ENCODE peak calls at places on chromosome 17, in eight cellular contexts. One of them, this sample, is unnamed.

GRCh38 chr17:75154195-75155106 is at the start of gene JPT1:
- DNase-seq in lower leg skin: peak
- DNase-seq in NT2/D1: peak
- DNase-seq in foreskin fibroblast: peak
- DNase-seq in HFF-Myc: peak
- DNase-seq in mucosa of descending colon: peak
- DNase-seq in tibial artery: peak
- DNase-seq in heart left ventricle: peak
- DNase-seq in this sample: peak

GRCh38 chr17:68679882-68680281 is 78.7 kb upstream of the FAM20A start:
- DNase-seq in mucosa of descending colon: no peak
- DNase-seq in HFF-Myc: no peak
- DNase-seq in foreskin fibroblast: no peak
- DNase-seq in NT2/D1: no peak
- DNase-seq in lower leg skin: no peak
- DNase-seq in heart left ventricle: no peak
- DNase-seq in tibial artery: no peak
- DNase-seq in this sample: no peak

GRCh38 chr17:62627219-62627903 is at the start of gene MRC2:
- DNase-seq in mucosa of descending colon: peak
- DNase-seq in lower leg skin: no peak
- DNase-seq in heart left ventricle: peak
- DNase-seq in tibial artery: peak
- DNase-seq in foreskin fibroblast: peak
- DNase-seq in HFF-Myc: peak
- DNase-seq in NT2/D1: no peak
- DNase-seq in this sample: peak

GRCh38 chr17:18980682-18981384 is 23.7 kb downstream of the FAM83G start:
- DNase-seq in lower leg skin: no peak
- DNase-seq in NT2/D1: no peak
- DNase-seq in tibial artery: no peak
- DNase-seq in heart left ventricle: no peak
- DNase-seq in mucosa of descending colon: no peak
- DNase-seq in HFF-Myc: no peak
- DNase-seq in foreskin fibroblast: peak
- DNase-seq in this sample: no peak

GRCh38 chr17:10013360-10014112 is 108.5 kb upstream of the RCVRN start:
- DNase-seq in foreskin fibroblast: no peak
- DNase-seq in HFF-Myc: no peak
- DNase-seq in lower leg skin: no peak
- DNase-seq in mucosa of descending colon: no peak
- DNase-seq in tibial artery: peak
- DNase-seq in NT2/D1: no peak
- DNase-seq in heart left ventricle: no peak
- DNase-seq in this sample: no peak

GRCh38 chr17:2380225-2380922 is 20.5 kb downstream of the MNT start:
- DNase-seq in foreskin fibroblast: peak
- DNase-seq in heart left ventricle: no peak
- DNase-seq in lower leg skin: no peak
- DNase-seq in NT2/D1: no peak
- DNase-seq in mucosa of descending colon: no peak
- DNase-seq in HFF-Myc: no peak
- DNase-seq in tibial artery: no peak
- DNase-seq in this sample: no peak

GRCh38 chr17:76845524-76845923 is 22.7 kb upstream of the MGAT5B start:
- DNase-seq in NT2/D1: no peak
- DNase-seq in tibial artery: no peak
- DNase-seq in mucosa of descending colon: no peak
- DNase-seq in HFF-Myc: no peak
- DNase-seq in foreskin fibroblast: no peak
- DNase-seq in lower leg skin: no peak
- DNase-seq in heart left ventricle: no peak
- DNase-seq in this sample: peak

GRCh38 chr17:27315322-27315721 is 21.4 kb downstream of the WSB1 start:
- DNase-seq in heart left ventricle: peak
- DNase-seq in foreskin fibroblast: peak
- DNase-seq in HFF-Myc: no peak
- DNase-seq in lower leg skin: no peak
- DNase-seq in tibial artery: peak
- DNase-seq in mucosa of descending colon: peak
- DNase-seq in NT2/D1: no peak
- DNase-seq in this sample: peak

GRCh38 chr17:60390223-60390622 is 1.7 kb downstream of the USP32 start:
- DNase-seq in NT2/D1: no peak
- DNase-seq in lower leg skin: no peak
- DNase-seq in heart left ventricle: no peak
- DNase-seq in foreskin fibroblast: peak
- DNase-seq in HFF-Myc: no peak
- DNase-seq in mucosa of descending colon: no peak
- DNase-seq in tibial artery: no peak
- DNase-seq in this sample: peak

GRCh38 chr17:3318336-3318735 is 20.2 kb upstream of the OR3A1 start:
- DNase-seq in NT2/D1: peak
- DNase-seq in mucosa of descending colon: no peak
- DNase-seq in lower leg skin: no peak
- DNase-seq in heart left ventricle: no peak
- DNase-seq in tibial artery: no peak
- DNase-seq in foreskin fibroblast: no peak
- DNase-seq in HFF-Myc: no peak
- DNase-seq in this sample: no peak

GRCh38 chr17:41404024-41404651 is 6.7 kb upstream of the KRT31 start:
- DNase-seq in HFF-Myc: peak
- DNase-seq in heart left ventricle: no peak
- DNase-seq in NT2/D1: no peak
- DNase-seq in lower leg skin: no peak
- DNase-seq in tibial artery: no peak
- DNase-seq in mucosa of descending colon: no peak
- DNase-seq in foreskin fibroblast: peak
- DNase-seq in this sample: peak

GRCh38 chr17:35898283-35899070 is 18.3 kb upstream of the CCL5 start:
- DNase-seq in HFF-Myc: no peak
- DNase-seq in heart left ventricle: peak
- DNase-seq in tibial artery: peak
- DNase-seq in lower leg skin: no peak
- DNase-seq in foreskin fibroblast: no peak
- DNase-seq in NT2/D1: no peak
- DNase-seq in mucosa of descending colon: no peak
- DNase-seq in this sample: no peak

GRCh38 chr17:2053380-2054261 is 1.3 kb upstream of the HIC1 start:
- DNase-seq in heart left ventricle: peak
- DNase-seq in HFF-Myc: no peak
- DNase-seq in foreskin fibroblast: peak
- DNase-seq in lower leg skin: no peak
- DNase-seq in tibial artery: no peak
- DNase-seq in NT2/D1: no peak
- DNase-seq in mucosa of descending colon: peak
- DNase-seq in this sample: peak

GRCh38 chr17:63984651-63985386 is 12.1 kb upstream of the SCN4A start:
- DNase-seq in heart left ventricle: peak
- DNase-seq in lower leg skin: peak
- DNase-seq in mucosa of descending colon: no peak
- DNase-seq in NT2/D1: no peak
- DNase-seq in tibial artery: no peak
- DNase-seq in HFF-Myc: peak
- DNase-seq in foreskin fibroblast: peak
- DNase-seq in this sample: peak

DNA sequence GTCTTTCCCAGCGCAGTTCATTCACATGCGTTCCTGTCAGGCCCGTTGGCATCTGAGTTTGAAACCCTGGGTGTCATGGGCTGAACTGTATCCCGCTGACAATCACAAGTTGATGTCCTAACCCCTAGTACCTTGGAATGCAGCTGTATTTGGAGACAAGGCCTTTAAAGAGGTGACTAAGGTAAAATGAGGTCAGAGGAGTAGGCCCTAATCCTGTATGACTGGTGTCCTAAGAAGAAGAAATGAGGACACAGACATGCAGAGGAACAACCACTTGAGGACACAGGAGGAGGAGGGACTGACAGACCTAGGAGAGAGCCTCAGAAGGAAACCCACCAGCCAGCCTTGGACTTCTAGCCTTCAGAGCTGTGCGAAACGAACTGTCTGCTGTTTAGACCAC is 33.1 kb downstream of the TRPV2 start:
- DNase-seq in mucosa of descending colon: no peak
- DNase-seq in tibial artery: no peak
- DNase-seq in NT2/D1: no peak
- DNase-seq in lower leg skin: no peak
- DNase-seq in HFF-Myc: no peak
- DNase-seq in foreskin fibroblast: no peak
- DNase-seq in heart left ventricle: no peak
- DNase-seq in this sample: no peak
- H3K4me3 ChIP-seq in mucosa of descending colon: no peak
- H3K4me3 ChIP-seq in tibial artery: no peak
- H3K4me3 ChIP-seq in NT2/D1: no peak
- H3K4me3 ChIP-seq in lower leg skin: no peak
- H3K4me3 ChIP-seq in HFF-Myc: no peak
- H3K4me3 ChIP-seq in foreskin fibroblast: no peak
- H3K4me3 ChIP-seq in heart left ventricle: no peak
- H3K4me3 ChIP-seq in this sample: no peak

GRCh38 chr17:50114849-50115357 is 15.1 kb downstream of the SAMD14 start:
- DNase-seq in heart left ventricle: no peak
- DNase-seq in mucosa of descending colon: no peak
- DNase-seq in tibial artery: no peak
- DNase-seq in foreskin fibroblast: peak
- DNase-seq in HFF-Myc: no peak
- DNase-seq in lower leg skin: no peak
- DNase-seq in NT2/D1: no peak
- DNase-seq in this sample: peak

GRCh38 chr17:50115744-50116143 is 14.2 kb downstream of the SAMD14 start:
- DNase-seq in heart left ventricle: peak
- DNase-seq in tibial artery: no peak
- DNase-seq in HFF-Myc: no peak
- DNase-seq in foreskin fibroblast: no peak
- DNase-seq in lower leg skin: no peak
- DNase-seq in NT2/D1: no peak
- DNase-seq in mucosa of descending colon: no peak
- DNase-seq in this sample: no peak

GRCh38 chr17:50118076-50118827 is 11.7 kb downstream of the SAMD14 start:
- DNase-seq in lower leg skin: no peak
- DNase-seq in HFF-Myc: no peak
- DNase-seq in mucosa of descending colon: peak
- DNase-seq in foreskin fibroblast: no peak
- DNase-seq in heart left ventricle: no peak
- DNase-seq in NT2/D1: no peak
- DNase-seq in tibial artery: no peak
- DNase-seq in this sample: no peak

GRCh38 chr17:50118828-50119218 is 11.1 kb downstream of the SAMD14 start:
- DNase-seq in NT2/D1: no peak
- DNase-seq in foreskin fibroblast: no peak
- DNase-seq in heart left ventricle: no peak
- DNase-seq in tibial artery: no peak
- DNase-seq in lower leg skin: no peak
- DNase-seq in HFF-Myc: no peak
- DNase-seq in mucosa of descending colon: no peak
- DNase-seq in this sample: no peak

GRCh38 chr17:50117202-50118040 is 12.5 kb downstream of the SAMD14 start:
- DNase-seq in mucosa of descending colon: peak
- DNase-seq in foreskin fibroblast: peak
- DNase-seq in tibial artery: peak
- DNase-seq in NT2/D1: peak
- DNase-seq in lower leg skin: no peak
- DNase-seq in HFF-Myc: no peak
- DNase-seq in heart left ventricle: peak
- DNase-seq in this sample: peak
- H3K4me3 ChIP-seq in mucosa of descending colon: no peak
- H3K4me3 ChIP-seq in foreskin fibroblast: no peak
- H3K4me3 ChIP-seq in tibial artery: peak
- H3K4me3 ChIP-seq in NT2/D1: peak
- H3K4me3 ChIP-seq in lower leg skin: no peak
- H3K4me3 ChIP-seq in HFF-Myc: no peak
- H3K4me3 ChIP-seq in heart left ventricle: peak
- H3K4me3 ChIP-seq in this sample: no peak

GRCh38 chr17:37770631-37771518 is 26.0 kb upstream of the HNF1B start:
- DNase-seq in NT2/D1: peak
- DNase-seq in lower leg skin: no peak
- DNase-seq in tibial artery: no peak
- DNase-seq in heart left ventricle: peak
- DNase-seq in mucosa of descending colon: peak
- DNase-seq in foreskin fibroblast: peak
- DNase-seq in HFF-Myc: no peak
- DNase-seq in this sample: peak
- H3K4me3 ChIP-seq in NT2/D1: no peak
- H3K4me3 ChIP-seq in lower leg skin: no peak
- H3K4me3 ChIP-seq in tibial artery: no peak
- H3K4me3 ChIP-seq in heart left ventricle: no peak
- H3K4me3 ChIP-seq in mucosa of descending colon: no peak
- H3K4me3 ChIP-seq in foreskin fibroblast: no peak
- H3K4me3 ChIP-seq in HFF-Myc: no peak
- H3K4me3 ChIP-seq in this sample: no peak

GRCh38 chr17:47203984-47204721 is 5.0 kb upstream of the MYL4 start:
- DNase-seq in tibial artery: no peak
- DNase-seq in HFF-Myc: no peak
- DNase-seq in heart left ventricle: no peak
- DNase-seq in lower leg skin: no peak
- DNase-seq in mucosa of descending colon: no peak
- DNase-seq in foreskin fibroblast: peak
- DNase-seq in NT2/D1: no peak
- DNase-seq in this sample: peak

GRCh38 chr17:47207143-47208067 is 1.7 kb upstream of the MYL4 start:
- DNase-seq in mucosa of descending colon: no peak
- DNase-seq in NT2/D1: no peak
- DNase-seq in foreskin fibroblast: no peak
- DNase-seq in heart left ventricle: no peak
- DNase-seq in HFF-Myc: no peak
- DNase-seq in lower leg skin: no peak
- DNase-seq in tibial artery: no peak
- DNase-seq in this sample: no peak

GRCh38 chr17:47205419-47205963 is 3.7 kb upstream of the MYL4 start:
- DNase-seq in foreskin fibroblast: peak
- DNase-seq in tibial artery: peak
- DNase-seq in HFF-Myc: no peak
- DNase-seq in mucosa of descending colon: peak
- DNase-seq in lower leg skin: no peak
- DNase-seq in heart left ventricle: peak
- DNase-seq in NT2/D1: no peak
- DNase-seq in this sample: peak

GRCh38 chr17:47201168-47201567 is 8.0 kb upstream of the MYL4 start:
- DNase-seq in HFF-Myc: no peak
- DNase-seq in lower leg skin: no peak
- DNase-seq in heart left ventricle: no peak
- DNase-seq in mucosa of descending colon: no peak
- DNase-seq in NT2/D1: no peak
- DNase-seq in foreskin fibroblast: no peak
- DNase-seq in tibial artery: no peak
- DNase-seq in this sample: no peak

DNA sequence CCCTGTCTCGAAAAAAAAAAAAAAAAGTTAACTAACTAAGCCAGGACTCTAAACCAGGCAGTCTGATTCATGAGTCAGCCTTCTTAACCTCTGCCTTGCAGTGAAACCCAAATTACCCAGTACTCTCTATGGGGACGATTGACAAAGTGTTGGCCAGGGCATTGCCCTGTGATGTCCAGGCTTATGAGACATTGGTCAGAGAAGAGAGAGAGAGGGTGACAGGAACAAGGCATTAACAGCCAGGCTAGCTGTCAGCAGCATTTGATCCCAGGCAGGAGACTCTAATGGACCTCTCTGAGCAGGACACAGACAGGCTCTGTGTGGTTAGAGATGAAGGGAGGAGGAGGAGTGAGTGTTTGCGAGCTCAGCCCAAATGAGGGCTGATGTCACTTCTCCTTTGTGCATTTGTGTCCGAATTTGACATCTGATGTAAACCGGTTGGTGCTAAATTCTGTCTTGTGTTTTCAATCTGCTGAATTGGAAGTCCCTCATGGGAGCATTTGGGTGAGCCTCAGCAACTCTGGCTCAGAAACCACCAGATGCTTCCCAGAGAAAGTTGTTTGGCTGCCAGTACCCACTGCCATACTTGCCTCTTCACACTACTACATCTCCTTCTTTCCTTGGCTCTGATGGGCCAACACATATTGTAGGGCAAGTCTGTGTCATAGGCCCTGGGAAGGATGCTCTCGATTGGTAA is 4.3 kb upstream of the MYL4 start:
- DNase-seq in foreskin fibroblast: peak
- DNase-seq in lower leg skin: no peak
- DNase-seq in mucosa of descending colon: no peak
- DNase-seq in tibial artery: no peak
- DNase-seq in NT2/D1: no peak
- DNase-seq in HFF-Myc: no peak
- DNase-seq in heart left ventricle: peak
- DNase-seq in this sample: peak
- H3K4me3 ChIP-seq in foreskin fibroblast: no peak
- H3K4me3 ChIP-seq in lower leg skin: no peak
- H3K4me3 ChIP-seq in mucosa of descending colon: no peak
- H3K4me3 ChIP-seq in tibial artery: no peak
- H3K4me3 ChIP-seq in NT2/D1: no peak
- H3K4me3 ChIP-seq in HFF-Myc: no peak
- H3K4me3 ChIP-seq in heart left ventricle: peak
- H3K4me3 ChIP-seq in this sample: no peak